ENCODE peak calls at places on chromosomes 13 and 19, in seven cellular contexts. M is endodermal cell, T is breast epithelium, F is AG04450, D is tibial artery, A is heart right ventricle, Z is uterus. K is an unnamed sample.

GRCh38 chr19:15790096-15790495 is 2.6 kb downstream of the OR10H5 start:
- DNase-seq in M (no peak), T (no peak), F (no peak), D (no peak), A (no peak), Z (no peak), K (no peak)

GRCh38 chr13:91406619-91407018 is 8.2 kb downstream of the GPC5 start:
- DNase-seq in M (peak), T (no peak), F (no peak), D (no peak), A (no peak), Z (no peak), K (no peak)

GRCh38 chr19:17411801-17412200 is 6.4 kb upstream of the BST2 start:
- DNase-seq in M (peak), T (no peak), F (no peak), D (no peak), A (no peak), Z (no peak), K (no peak)

GRCh38 chr19:52734340-52734892 is 428 bp downstream of the ZNF611 start:
- DNase-seq in M (peak), T (no peak), F (no peak), D (no peak), A (no peak), Z (peak), K (no peak)

GRCh38 chr19:42323852-42324654 is 1.4 kb upstream of the MEGF8 start:
- DNase-seq in M (peak), T (no peak), F (no peak), D (no peak), A (no peak), Z (no peak), K (no peak)

GRCh38 chr19:21568816-21569496 is 63.6 kb downstream of the ZNF429 start:
- DNase-seq in M (no peak), T (peak), F (no peak), D (peak), A (peak), Z (peak), K (peak)

GRCh38 chr13:78401833-78402232 is 201.5 kb downstream of the POU4F1 start:
- DNase-seq in M (no peak), T (no peak), F (no peak), D (no peak), A (no peak), Z (no peak), K (no peak)

GRCh38 chr19:14085309-14085995 is at the start of gene C19orf67:
- DNase-seq in M (peak), T (no peak), F (no peak), D (no peak), A (no peak), Z (no peak), K (no peak)

GRCh38 chr19:13207237-13208130 is 57.3 kb downstream of the IER2 start:
- DNase-seq in M (peak), T (peak), F (no peak), D (no peak), A (no peak), Z (peak), K (no peak)

GRCh38 chr19:53158119-53158656 is 665 bp downstream of the ZNF347 start:
- DNase-seq in M (peak), T (peak), F (no peak), D (peak), A (peak), Z (peak), K (no peak)

GRCh38 chr19:19034204-19034624 is 811 bp downstream of the ARMC6 start:
- DNase-seq in M (peak), T (no peak), F (no peak), D (no peak), A (no peak), Z (no peak), K (peak)

GRCh38 chr19:48650974-48651681 is 5.1 kb upstream of the CA11 start:
- DNase-seq in M (no peak), T (no peak), F (no peak), D (no peak), A (no peak), Z (no peak), K (no peak)

GRCh38 chr13:72523049-72523448 is 204.4 kb downstream of the MZT1 start:
- DNase-seq in M (no peak), T (no peak), F (no peak), D (no peak), A (no peak), Z (no peak), K (no peak)

GRCh38 chr19:2808129-2808941 is 11.3 kb upstream of the ZNF554 start:
- DNase-seq in M (no peak), T (no peak), F (no peak), D (no peak), A (no peak), Z (no peak), K (no peak)

GRCh38 chr13:39329182-39329639 is 273.8 kb downstream of the LHFPL6 start:
- DNase-seq in M (peak), T (no peak), F (no peak), D (no peak), A (no peak), Z (no peak), K (no peak)

GRCh38 chr13:41017153-41017552 is 2.0 kb downstream of the ELF1 start:
- DNase-seq in M (no peak), T (peak), F (no peak), D (no peak), A (no peak), Z (no peak), K (no peak)

GRCh38 chr13:47409778-47410177 is 512.9 kb upstream of the HTR2A start:
- DNase-seq in M (no peak), T (no peak), F (no peak), D (no peak), A (no peak), Z (no peak), K (no peak)

GRCh38 chr19:43651758-43652545 is 12.3 kb upstream of the CADM4 start:
- DNase-seq in M (peak), T (peak), F (peak), D (no peak), A (peak), Z (peak), K (peak)

GRCh38 chr19:11261902-11262839 is at the start of gene DOCK6:
- DNase-seq in M (peak), T (peak), F (no peak), D (no peak), A (no peak), Z (no peak), K (no peak)

GRCh38 chr19:15672580-15673175 is at the start of gene CYP4F12:
- DNase-seq in M (no peak), T (peak), F (no peak), D (peak), A (peak), Z (peak), K (no peak)

GRCh38 chr13:93624371-93624777 is 397.8 kb downstream of the GPC6 start:
- DNase-seq in M (no peak), T (no peak), F (no peak), D (no peak), A (no peak), Z (no peak), K (no peak)

GRCh38 chr13:40456397-40456958 is 210.0 kb downstream of the FOXO1 start:
- DNase-seq in M (no peak), T (no peak), F (no peak), D (no peak), A (no peak), Z (no peak), K (no peak)

GRCh38 chr19:16496613-16496983 is 404 bp downstream of the C19orf44 start:
- DNase-seq in M (no peak), T (no peak), F (no peak), D (peak), A (peak), Z (peak), K (peak)

GRCh38 chr13:112626124-112626523 is 38.2 kb upstream of the TUBGCP3 start:
- DNase-seq in M (no peak), T (no peak), F (no peak), D (peak), A (no peak), Z (no peak), K (no peak)

GRCh38 chr19:8132858-8133458 is 16.4 kb downstream of the FBN3 start:
- DNase-seq in M (no peak), T (no peak), F (no peak), D (no peak), A (no peak), Z (no peak), K (no peak)

GRCh38 chr13:46656786-46657185 is 103.8 kb downstream of the LRCH1 start:
- DNase-seq in M (no peak), T (no peak), F (no peak), D (no peak), A (no peak), Z (no peak), K (no peak)

GRCh38 chr13:96796234-96796633 is 198.0 kb downstream of the OXGR1 start:
- DNase-seq in M (no peak), T (no peak), F (no peak), D (no peak), A (no peak), Z (no peak), K (no peak)
- TF ChIP-seq CTCF in M (peak), T (no peak), F (no peak), D (peak), A (peak), Z (no peak), K (no peak)

GRCh38 chr19:40524133-40524549 is 52.5 kb upstream of the SHKBP1 start:
- DNase-seq in M (no peak), T (no peak), F (no peak), D (no peak), A (no peak), Z (no peak), K (no peak)

GRCh38 chr19:40524655-40525054 is 52.0 kb upstream of the SHKBP1 start:
- DNase-seq in M (no peak), T (no peak), F (no peak), D (no peak), A (no peak), Z (no peak), K (no peak)

GRCh38 chr19:40523322-40524047 is 53.2 kb upstream of the SHKBP1 start:
- DNase-seq in M (peak), T (no peak), F (no peak), D (no peak), A (peak), Z (no peak), K (no peak)

GRCh38 chr19:40519352-40520322 is 52.8 kb downstream of the SPTBN4 start:
- DNase-seq in M (peak), T (no peak), F (no peak), D (no peak), A (no peak), Z (no peak), K (no peak)

GRCh38 chr19:40521276-40521675 is 54.5 kb downstream of the SPTBN4 start:
- DNase-seq in M (no peak), T (no peak), F (no peak), D (no peak), A (no peak), Z (no peak), K (no peak)
- TF ChIP-seq CTCF in M (peak), T (no peak), F (peak), D (no peak), A (peak), Z (no peak), K (peak)

GRCh38 chr19:45927565-45928261 is 13.1 kb upstream of the NANOS2 start:
- DNase-seq in M (peak), T (peak), F (peak), D (peak), A (peak), Z (peak), K (peak)
- TF ChIP-seq CTCF in M (peak), T (no peak), F (no peak), D (no peak), A (peak), Z (peak), K (no peak)

GRCh38 chr19:29287061-29287460 is 74.1 kb upstream of the UQCRFS1 start:
- DNase-seq in M (no peak), T (no peak), F (no peak), D (peak), A (no peak), Z (no peak), K (no peak)
- TF ChIP-seq CTCF in M (no peak), T (no peak), F (no peak), D (no peak), A (no peak), Z (no peak), K (no peak)

GRCh38 chr19:5932593-5933262 is 18.7 kb downstream of the CAPS start:
- DNase-seq in M (no peak), T (no peak), F (no peak), D (no peak), A (no peak), Z (no peak), K (no peak)
- TF ChIP-seq CTCF in M (no peak), T (no peak), F (no peak), D (no peak), A (no peak), Z (no peak), K (no peak)